ENCODE peak calls at places on chromosomes 13 and 19, in seven cellular contexts. D is Calu3; E is mesenteric fat pad; A is hypothalamus; L is Caki2; R is GF-D8; G is stimulated activated CD4-positive, alpha-beta T cell treated with anti-CD3 and anti-CD28 coated beads, Interleukin-2, amount 100 ng/mL, for 24 hours. K is an unnamed sample.
A peak's percentile ranks its signal among the peaks of the same experiment; 100 is the strongest.

GRCh38 chr13:65926750-65927171 is 1303.4 kb downstream of the PCDH9 start:
- DNase-seq in D (no peak), E (no peak), A (no peak), L (no peak), R (no peak), G (no peak), K (no peak)

GRCh38 chr13:106818971-106819370 is 251.0 kb upstream of the ARGLU1 start:
- DNase-seq in D (no peak), E (no peak), A (no peak), L (no peak), R (no peak), G (no peak), K (no peak)

GRCh38 chr13:73913043-73913740 is 221.0 kb downstream of the KLF12 start:
- DNase-seq in D (no peak), E (no peak), A (no peak), L (no peak), R (no peak), G (no peak), K (no peak)

GRCh38 chr19:3509566-3509989 is 3.5 kb downstream of the FZR1 start:
- DNase-seq in D (no peak), E (no peak), A (peak; percentile 6), L (peak; percentile 19), R (no peak), G (peak; percentile 55), K (no peak)

GRCh38 chr19:2154587-2155075 is 3.3 kb upstream of the AP3D1 start:
- DNase-seq in D (peak; percentile 66), E (no peak), A (no peak), L (no peak), R (no peak), G (no peak), K (no peak)

GRCh38 chr19:58544591-58545285 is 874 bp downstream of the TRIM28 start:
- DNase-seq in D (peak; percentile 88), E (peak; percentile 93), A (no peak), L (no peak), R (no peak), G (no peak), K (no peak)

GRCh38 chr19:11286312-11286974 is 9.5 kb upstream of the TSPAN16 start:
- DNase-seq in D (no peak), E (no peak), A (no peak), L (no peak), R (no peak), G (no peak), K (no peak)

GRCh38 chr19:41367848-41368301 is 3.9 kb upstream of the B9D2 start:
- DNase-seq in D (peak; percentile 46), E (no peak), A (no peak), L (peak; percentile 93), R (peak; percentile 89), G (no peak), K (no peak)

GRCh38 chr19:46205183-46205984 is 24.2 kb upstream of the IGFL1 start:
- DNase-seq in D (no peak), E (no peak), A (no peak), L (peak; percentile 70), R (no peak), G (no peak), K (no peak)

K was measured in CD8-positive, alpha-beta T cell.